ENCODE peak calls at places on chromosome 11, in five cellular contexts. T is ovary; Q is body of pancreas; I is GM12878; J is CD8-positive, alpha-beta T cell. W is an unnamed sample. For H3K4me1, the result is how much of the 10 kb centered on the place peaks cover.

GRCh38 chr11:41920374-41920773 is 460.9 kb upstream of the LRRC4C start:
- DNase-seq in T (no peak), Q (no peak), I (no peak), J (no peak), W (no peak)

GRCh38 chr11:86919557-86920210 is 35.5 kb downstream of the FZD4 start:
- DNase-seq in T (no peak), Q (no peak), I (no peak), J (no peak), W (no peak)

GRCh38 chr11:45926001-45926401 is 3.5 kb downstream of the LARGE2 start:
- DNase-seq in T (peak), Q (no peak), I (no peak), J (no peak), W (no peak)

GRCh38 chr11:112801286-112802088 is 159.7 kb upstream of the NCAM1 start:
- DNase-seq in T (no peak), Q (no peak), I (no peak), J (no peak), W (peak)

GRCh38 chr11:75743711-75744563 is 24.6 kb upstream of the DGAT2 start:
- DNase-seq in T (no peak), Q (peak), I (no peak), J (no peak), W (peak)

GRCh38 chr11:35192347-35192746 is 53.4 kb downstream of the CD44 start:
- DNase-seq in T (no peak), Q (peak), I (no peak), J (no peak), W (peak)

GRCh38 chr11:94776351-94777321 is 8.5 kb downstream of the AMOTL1 start:
- DNase-seq in T (no peak), Q (peak), I (no peak), J (no peak), W (peak)

GRCh38 chr11:98069861-98070260 is 950.9 kb upstream of the CNTN5 start:
- DNase-seq in T (no peak), Q (no peak), I (no peak), J (no peak), W (no peak)

GRCh38 chr11:57979532-57980079 is 44.1 kb upstream of the OR9Q1 start:
- DNase-seq in T (no peak), Q (no peak), I (no peak), J (no peak), W (no peak)

GRCh38 chr11:118924591-118925585 is 838 bp downstream of the BCL9L start:
- DNase-seq in T (peak), Q (peak), I (no peak), J (peak), W (peak)

GRCh38 chr11:110301032-110301431 is 4.6 kb upstream of the RDX start:
- DNase-seq in T (no peak), Q (no peak), I (no peak), J (no peak), W (no peak)

GRCh38 chr11:122306776-122307479 is 190.9 kb upstream of the BLID start:
- DNase-seq in T (no peak), Q (no peak), I (no peak), J (no peak), W (no peak)

GRCh38 chr11:8105133-8105532 is 24.1 kb downstream of the TUB start:
- DNase-seq in T (no peak), Q (no peak), I (no peak), J (no peak), W (no peak)
- H3K4me1 ChIP-seq in T (under half), Q (under half), I (under half), J (under half), W (under half)

GRCh38 chr11:64990222-64990918 is 6.4 kb downstream of the BATF2 start:
- DNase-seq in T (no peak), Q (no peak), I (no peak), J (no peak), W (peak)
- H3K4me3 ChIP-seq in T (no peak), Q (no peak), I (peak), J (no peak), W (no peak)

GRCh38 chr11:64863381-64864060 is 14.9 kb downstream of the EHD1 start:
- DNase-seq in T (peak), Q (no peak), I (no peak), J (no peak), W (no peak)

GRCh38 chr11:64864135-64864472 is 14.3 kb downstream of the EHD1 start:
- DNase-seq in T (no peak), Q (peak), I (no peak), J (no peak), W (no peak)

GRCh38 chr11:64866173-64866491 is 12.3 kb downstream of the EHD1 start:
- DNase-seq in T (no peak), Q (no peak), I (no peak), J (no peak), W (no peak)

GRCh38 chr11:64865286-64866172 is 12.9 kb downstream of the EHD1 start:
- DNase-seq in T (no peak), Q (no peak), I (no peak), J (no peak), W (peak)

GRCh38 chr11:64864473-64865285 is 13.7 kb downstream of the EHD1 start:
- DNase-seq in T (peak), Q (no peak), I (no peak), J (peak), W (peak)
- H3K4me1 ChIP-seq in T (under half), Q (under half), I (half or more), J (half or more), W (under half)

GRCh38 chr11:34044664-34045485 is 6.7 kb upstream of the CAPRIN1 start:
- DNase-seq in T (no peak), Q (no peak), I (no peak), J (no peak), W (peak)
- H3K4me3 ChIP-seq in T (no peak), Q (no peak), I (no peak), J (no peak), W (no peak)

DNA sequence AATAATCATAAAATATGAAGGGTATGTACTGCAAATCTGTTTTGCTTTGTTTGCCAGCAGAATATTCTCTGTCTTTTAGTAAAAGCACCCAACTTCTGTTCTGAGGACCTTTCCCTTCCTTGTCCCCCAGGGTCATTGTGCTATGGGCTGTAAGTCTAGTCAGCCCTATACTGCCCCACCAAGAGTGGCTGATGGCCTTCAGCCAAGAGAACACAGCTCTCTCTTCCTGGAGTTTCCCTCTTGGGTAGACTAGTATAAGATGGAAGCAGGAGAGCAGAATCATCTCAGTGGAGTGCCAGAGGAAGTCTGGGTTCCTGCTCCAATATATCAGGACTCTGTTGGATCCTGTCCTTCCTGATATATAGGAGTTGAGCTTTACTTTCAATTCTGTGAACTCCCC is 29.0 kb downstream of the MMP13 start:
- DNase-seq in T (no peak), Q (no peak), I (no peak), J (no peak), W (no peak)
- H3K4me1 ChIP-seq in T (under half), Q (under half), I (under half), J (under half), W (under half)

DNA sequence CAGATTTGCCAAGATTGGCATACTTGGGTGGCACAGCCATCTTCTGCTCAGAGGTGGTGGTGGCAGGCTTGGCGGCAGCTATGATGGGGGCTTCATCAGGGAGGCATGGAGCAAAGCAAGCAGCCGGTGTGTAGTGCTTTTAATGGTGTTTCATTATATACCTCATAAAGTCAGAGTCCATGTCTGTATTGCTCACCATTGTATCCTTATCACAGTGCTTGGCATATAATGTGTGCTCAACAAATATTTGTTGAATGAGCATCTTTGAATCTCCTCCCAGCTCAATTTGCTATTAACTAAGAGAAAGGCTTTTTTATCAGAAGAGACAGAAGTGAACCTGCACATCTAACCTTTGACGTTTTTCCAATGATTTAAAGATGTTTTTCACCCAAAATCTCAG is 7.7 kb upstream of the DNHD1 start:
- DNase-seq in T (no peak), Q (no peak), I (no peak), J (no peak), W (no peak)
- H3K4me3 ChIP-seq in T (no peak), Q (no peak), I (no peak), J (no peak), W (no peak)

DNA sequence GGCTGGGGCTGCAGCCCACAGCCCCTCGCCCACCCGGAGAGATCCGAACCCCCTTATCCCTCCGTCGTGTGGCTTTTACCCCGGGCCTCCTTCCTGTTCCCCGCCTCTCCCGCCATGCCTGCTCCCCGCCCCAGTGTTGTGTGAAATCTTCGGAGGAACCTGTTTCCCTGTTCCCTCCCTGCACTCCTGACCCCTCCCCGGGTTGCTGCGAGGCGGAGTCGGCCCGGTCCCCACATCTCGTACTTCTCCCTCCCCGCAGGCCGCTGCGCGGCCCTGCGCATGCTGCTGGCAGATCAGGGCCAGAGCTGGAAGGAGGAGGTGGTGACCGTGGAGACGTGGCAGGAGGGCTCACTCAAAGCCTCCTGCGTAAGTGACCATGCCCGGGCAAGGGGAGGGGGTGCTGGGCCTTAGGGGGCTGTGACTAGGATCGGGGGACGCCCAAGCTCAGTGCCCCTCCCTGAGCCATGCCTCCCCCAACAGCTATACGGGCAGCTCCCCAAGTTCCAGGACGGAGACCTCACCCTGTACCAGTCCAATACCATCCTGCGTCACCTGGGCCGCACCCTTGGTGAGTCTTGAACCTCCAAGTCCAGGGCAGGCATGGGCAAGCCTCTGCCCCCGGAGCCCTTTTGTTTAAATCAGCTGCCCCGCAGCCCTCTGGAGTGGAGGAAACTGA is 731 bp downstream of the GSTP1 start:
- DNase-seq in T (peak), Q (peak), I (no peak), J (peak), W (peak)
- H3K4me1 ChIP-seq in T (under half), Q (half or more), I (half or more), J (under half), W (under half)

DNA sequence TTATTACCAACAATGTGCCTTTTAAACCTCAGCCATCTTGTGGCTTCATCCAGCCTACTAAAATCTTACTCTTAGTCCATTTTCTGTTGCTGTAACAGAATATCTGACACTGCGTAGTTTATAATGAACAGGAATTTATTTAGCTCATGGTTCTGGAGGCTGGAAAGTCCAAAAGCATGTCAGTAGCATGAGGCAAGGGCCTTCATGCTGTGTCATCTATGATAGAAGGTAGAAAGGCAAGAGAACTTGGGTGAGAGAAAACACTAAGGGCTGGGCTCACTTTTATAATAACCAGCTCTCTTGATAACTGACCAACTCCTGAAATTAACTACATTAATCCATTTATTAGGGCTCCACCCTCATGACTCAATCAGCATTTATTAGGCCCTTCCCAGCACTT is 13.5 kb downstream of the BTBD10 start:
- DNase-seq in T (no peak), Q (no peak), I (no peak), J (no peak), W (no peak)
- H3K4me3 ChIP-seq in T (no peak), Q (no peak), I (no peak), J (no peak), W (no peak)

W was measured in right cardiac atrium.